ENCODE peak calls at places on chromosome X, in four cellular contexts. Q is kidney epithelial cell; E is HepG2; G is CD4-positive, CD25-positive, alpha-beta regulatory T cell. D is an unnamed sample.

GRCh38 chrX:19462231-19462630 is 53.1 kb downstream of the MAP3K15 start:
- DNase-seq in Q (no peak), E (no peak), G (no peak), D (no peak)

GRCh38 chrX:107629533-107629909 is 1.2 kb downstream of the PRPS1 start:
- DNase-seq in Q (no peak), E (peak; percentile 6), G (no peak), D (no peak)

GRCh38 chrX:18898091-18898490 is 85.8 kb downstream of the PHKA2 start:
- DNase-seq in Q (no peak), E (no peak), G (no peak), D (no peak)

GRCh38 chrX:104172121-104172520 is 5.9 kb downstream of the FAM199X start:
- DNase-seq in Q (peak; percentile 25), E (no peak), G (no peak), D (no peak)

GRCh38 chrX:37302569-37302968 is 46.6 kb upstream of the PRRG1 start:
- DNase-seq in Q (no peak), E (peak; percentile 7), G (no peak), D (no peak)

GRCh38 chrX:30618160-30618765 is 35.0 kb upstream of the GK start:
- DNase-seq in Q (no peak), E (no peak), G (no peak), D (no peak)

GRCh38 chrX:136896121-136896914 is 15.8 kb upstream of the RBMX start:
- DNase-seq in Q (no peak), E (no peak), G (no peak), D (no peak)

GRCh38 chrX:108361316-108361715 is 76.9 kb downstream of the COL4A6 start:
- DNase-seq in Q (no peak), E (no peak), G (no peak), D (no peak)

GRCh38 chrX:107861056-107861455 is 35.4 kb downstream of the MID2 start:
- DNase-seq in Q (no peak), E (no peak), G (no peak), D (no peak)

GRCh38 chrX:148784859-148785655 is 284.6 kb downstream of the AFF2 start:
- DNase-seq in Q (no peak), E (no peak), G (no peak), D (no peak)

GRCh38 chrX:31213941-31214340 is 142.1 kb upstream of the FTHL17 start:
- DNase-seq in Q (no peak), E (no peak), G (no peak), D (no peak)

GRCh38 chrX:133972916-133973315 is 12.5 kb downstream of the GPC3 start:
- DNase-seq in Q (no peak), E (no peak), G (no peak), D (no peak)

GRCh38 chrX:120839506-120839905 is 36.2 kb downstream of the CT47B1 start:
- DNase-seq in Q (no peak), E (no peak), G (no peak), D (no peak)

GRCh38 chrX:107654778-107655761 is 26.8 kb downstream of the PRPS1 start:
- DNase-seq in Q (peak; percentile 78), E (peak; percentile 33), G (peak; percentile 64), D (no peak)

GRCh38 chrX:44244008-44244407 is 99.5 kb downstream of the EFHC2 start:
- DNase-seq in Q (no peak), E (no peak), G (peak; percentile 48), D (no peak)

GRCh38 chrX:24260827-24261550 is 52.9 kb downstream of the SUPT20HL2 start:
- DNase-seq in Q (no peak), E (no peak), G (no peak), D (no peak)

GRCh38 chrX:10612215-10612614 is 8.2 kb downstream of the MID1 start:
- DNase-seq in Q (no peak), E (no peak), G (no peak), D (no peak)

GRCh38 chrX:146433771-146434170 is 375.8 kb upstream of the CXorf51B start:
- DNase-seq in Q (no peak), E (no peak), G (no peak), D (no peak)

GRCh38 chrX:1657367-1658082 is 42.7 kb downstream of the ASMT start:
- DNase-seq in Q (no peak), E (no peak), G (peak; percentile 62), D (peak; percentile 49)

GRCh38 chrX:25536307-25536970 is 520.7 kb upstream of the ARX start:
- DNase-seq in Q (no peak), E (peak; percentile 47), G (no peak), D (no peak)

GRCh38 chrX:24805201-24805600 is 111.5 kb downstream of the POLA1 start:
- DNase-seq in Q (no peak), E (no peak), G (no peak), D (no peak)

GRCh38 chrX:86016189-86016588 is 31.2 kb downstream of the CHM start:
- DNase-seq in Q (no peak), E (no peak), G (no peak), D (no peak)

GRCh38 chrX:110163488-110163887 is 154.4 kb downstream of the AMMECR1 start:
- DNase-seq in Q (no peak), E (no peak), G (no peak), D (no peak)

GRCh38 chrX:43753637-43754036 is 97.5 kb downstream of the MAOA start:
- DNase-seq in Q (no peak), E (no peak), G (no peak), D (no peak)

GRCh38 chrX:83759872-83760271 is 101.1 kb upstream of the CYLC1 start:
- DNase-seq in Q (no peak), E (peak; percentile 6), G (no peak), D (no peak)

GRCh38 chrX:46574337-46574940 is 874 bp downstream of the CHST7 start:
- DNase-seq in Q (no peak), E (peak; percentile 12), G (peak; percentile 59), D (no peak)

GRCh38 chrX:34140816-34141215 is 8.7 kb upstream of the FAM47A start:
- DNase-seq in Q (no peak), E (no peak), G (no peak), D (no peak)

DNA sequence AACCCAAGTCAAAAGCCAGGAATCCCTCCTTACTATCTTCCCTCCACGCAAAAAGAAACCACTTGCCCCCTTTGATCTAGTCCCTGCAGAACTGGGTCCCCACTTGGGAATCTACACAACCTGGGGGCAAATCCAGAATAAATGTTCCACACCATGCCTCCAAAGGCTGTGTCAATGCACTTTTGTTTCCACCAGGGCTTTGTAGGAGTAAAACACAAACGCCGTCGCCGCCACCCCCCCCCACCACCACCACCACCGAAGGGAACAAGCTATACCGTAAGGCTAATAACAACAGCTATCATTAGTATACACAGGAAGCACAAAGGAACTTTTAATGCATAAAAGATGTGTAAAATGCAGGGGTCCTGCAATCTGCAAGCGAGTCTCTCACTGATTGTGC is 13.3 kb downstream of the BCOR start:
- DNase-seq in Q (no peak), E (no peak), G (no peak), D (no peak)
- H3K4me3 ChIP-seq in Q (no peak overlapping the region), E (no peak overlapping the region), G (peak overlapping the region; percentile 55), D (no peak overlapping the region)

DNA sequence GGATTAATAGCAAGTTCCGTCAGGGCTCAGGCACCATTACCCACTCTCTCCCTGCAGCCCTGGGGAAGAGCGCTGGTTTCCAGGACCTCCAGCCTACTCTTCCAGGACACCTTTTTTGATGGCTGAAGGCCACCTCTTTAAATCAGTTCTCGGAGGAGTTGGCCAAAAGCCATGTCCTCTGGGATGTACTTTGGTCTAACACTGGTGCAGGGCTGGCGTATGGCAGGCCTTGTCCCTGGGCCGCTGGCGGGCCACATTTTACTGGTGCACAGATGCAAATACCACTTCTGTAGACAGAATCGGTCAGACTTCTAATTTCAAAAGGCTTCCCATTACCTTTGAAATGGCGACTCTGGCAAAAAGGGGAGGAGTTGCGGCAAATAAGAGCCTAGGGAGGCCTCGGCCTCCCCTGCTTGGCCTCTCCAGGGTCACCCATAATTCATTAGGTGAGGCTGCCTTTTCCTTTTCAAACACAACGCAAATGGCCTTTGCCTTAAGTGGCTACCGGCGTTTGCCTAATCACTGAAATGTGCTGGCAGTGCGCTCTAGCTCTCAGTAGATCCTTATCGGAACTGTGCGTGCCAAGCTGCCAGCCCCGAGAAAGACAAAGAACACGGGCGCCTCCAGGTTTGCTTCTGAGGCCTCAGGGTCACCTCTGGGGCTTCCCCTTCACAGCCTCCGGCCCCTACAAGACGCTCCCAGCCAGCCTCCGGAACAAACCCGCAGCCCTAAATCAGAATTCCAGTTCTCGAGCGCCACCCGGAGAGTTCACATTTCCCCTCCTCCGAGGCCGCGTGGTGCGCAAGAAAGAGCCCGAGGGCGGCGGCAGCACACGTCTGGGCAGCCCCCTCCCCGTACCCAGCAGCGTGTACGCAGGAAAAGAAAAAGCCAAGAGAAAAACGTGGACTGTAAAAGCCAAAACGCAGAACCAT is 76.2 kb upstream of the BCOR start:
- DNase-seq in Q (no peak), E (peak; percentile 76), G (peak; percentile 49), D (no peak)
- H3K4me3 ChIP-seq in Q (no peak overlapping the region), E (peak overlapping the region; percentile 55), G (peak overlapping the region; percentile 83), D (peak overlapping the region; percentile 70)

GRCh38 chrX:12240491-12240890 is 102.2 kb downstream of the FRMPD4 start:
- DNase-seq in Q (no peak), E (no peak), G (no peak), D (no peak)

GRCh38 chrX:12241026-12241425 is 102.8 kb downstream of the FRMPD4 start:
- DNase-seq in Q (no peak), E (no peak), G (no peak), D (no peak)

GRCh38 chrX:12249997-12250396 is 111.7 kb downstream of the FRMPD4 start:
- DNase-seq in Q (no peak), E (no peak), G (no peak), D (no peak)

DNA sequence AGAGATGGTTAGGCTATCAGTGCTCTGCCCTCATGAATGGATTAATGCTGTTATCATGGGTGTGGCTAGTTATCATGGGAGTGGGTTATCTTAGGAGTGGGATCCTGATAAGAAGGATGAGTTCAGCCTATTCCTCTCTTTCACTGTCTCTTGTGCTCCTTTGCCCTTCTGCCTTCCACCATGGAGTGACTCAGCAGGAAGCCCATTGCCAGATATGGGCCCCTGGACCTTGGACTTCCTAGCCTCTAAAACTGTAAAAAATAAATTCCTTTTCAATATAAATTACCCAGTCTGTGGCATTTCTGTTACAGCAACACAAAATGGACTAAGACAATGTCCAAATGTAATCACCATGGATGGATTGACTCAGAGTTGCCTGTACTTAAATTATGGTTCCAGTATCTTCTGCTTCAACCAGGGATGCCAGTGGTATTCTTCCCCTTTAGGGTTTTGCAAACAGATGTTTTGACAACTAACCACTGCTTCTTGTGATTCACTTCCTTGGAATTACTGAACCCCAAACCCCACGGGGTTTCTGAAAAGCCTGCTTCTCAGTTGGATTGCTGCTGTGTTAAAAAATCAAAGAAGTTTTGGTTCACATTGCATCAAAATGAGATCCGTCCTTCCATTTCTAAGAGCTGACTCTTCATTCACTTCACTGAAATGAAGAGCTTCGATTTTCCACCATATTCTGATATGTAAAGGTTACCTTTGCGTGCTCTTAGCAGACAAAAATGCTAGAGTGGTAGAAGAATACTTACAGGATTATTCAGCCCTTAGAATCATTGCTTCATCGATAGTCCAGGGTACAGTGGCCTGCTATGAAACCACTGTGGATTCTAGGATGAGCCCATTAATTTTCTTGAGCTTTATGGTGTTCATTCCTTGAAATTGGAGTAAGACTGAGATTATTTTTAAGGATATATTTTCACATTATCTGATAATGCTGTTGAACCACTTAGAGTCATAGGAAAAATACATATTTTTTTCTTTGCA is 107.7 kb downstream of the FRMPD4 start:
- DNase-seq in Q (no peak), E (no peak), G (no peak), D (no peak)
- H3K4me3 ChIP-seq in Q (no peak overlapping the region), E (no peak overlapping the region), G (no peak overlapping the region), D (no peak overlapping the region)

DNA sequence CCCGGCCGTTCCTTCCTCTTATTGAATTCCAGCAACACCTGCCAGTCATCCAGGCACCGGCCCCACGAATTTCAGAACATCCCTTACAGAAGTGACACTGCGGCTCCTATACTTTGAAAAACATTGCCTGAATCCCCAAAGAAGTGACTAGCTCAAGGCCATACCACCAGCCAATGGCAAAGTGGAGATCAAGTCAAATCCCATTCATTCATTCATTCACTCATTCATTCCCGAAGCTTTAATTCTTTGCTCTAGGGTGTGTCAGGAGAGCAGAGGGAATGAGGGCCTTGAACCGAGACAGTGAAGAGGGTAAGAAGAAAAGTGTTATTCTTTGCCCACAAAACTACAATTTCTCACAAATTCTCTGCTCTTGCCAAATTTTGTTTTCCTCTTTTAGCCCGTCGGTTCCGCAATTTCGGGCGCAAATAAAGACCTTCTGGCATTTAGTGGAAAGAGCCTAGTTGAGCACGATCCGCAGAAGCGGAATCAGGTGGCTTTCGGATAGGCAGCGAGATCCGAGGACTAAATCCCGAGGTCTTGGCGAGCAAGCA is 825 bp upstream of the HMGB3 start:
- DNase-seq in Q (no peak), E (no peak), G (no peak), D (no peak)
- H3K4me3 ChIP-seq in Q (peak overlapping the region; percentile 43), E (peak overlapping the region; percentile 50), G (peak overlapping the region; percentile 13), D (peak overlapping the region; percentile 69)

D was measured in GM12864.